ENCODE peak calls at places on chromosomes 16 and 17, in four cellular contexts. One of them, this sample, is unnamed.

GRCh38 chr16:47136101-47136820 is 7.5 kb downstream of the NETO2 start:
- DNase-seq in CD8-positive, alpha-beta T cell: no peak
- DNase-seq in GM12865: peak
- DNase-seq in glutamatergic neuron: no peak
- DNase-seq in this sample: peak

GRCh38 chr17:46800573-46800972 is 17.9 kb downstream of the WNT3 start:
- DNase-seq in CD8-positive, alpha-beta T cell: no peak
- DNase-seq in GM12865: no peak
- DNase-seq in glutamatergic neuron: no peak
- DNase-seq in this sample: no peak

GRCh38 chr16:69123894-69124293 is 8.5 kb downstream of the CHTF8 start:
- DNase-seq in CD8-positive, alpha-beta T cell: peak
- DNase-seq in GM12865: peak
- DNase-seq in glutamatergic neuron: peak
- DNase-seq in this sample: peak

GRCh38 chr16:84369938-84370627 is 1.7 kb downstream of the ATP2C2 start:
- DNase-seq in CD8-positive, alpha-beta T cell: no peak
- DNase-seq in GM12865: no peak
- DNase-seq in glutamatergic neuron: no peak
- DNase-seq in this sample: peak

GRCh38 chr17:68457168-68457538 is at the start of gene WIPI1:
- DNase-seq in CD8-positive, alpha-beta T cell: no peak
- DNase-seq in GM12865: no peak
- DNase-seq in glutamatergic neuron: no peak
- DNase-seq in this sample: no peak

GRCh38 chr16:30896203-30896889 is at the start of gene CTF1:
- DNase-seq in CD8-positive, alpha-beta T cell: no peak
- DNase-seq in GM12865: no peak
- DNase-seq in glutamatergic neuron: peak
- DNase-seq in this sample: peak

GRCh38 chr16:89026121-89026612 is 49.2 kb upstream of the CBFA2T3 start:
- DNase-seq in CD8-positive, alpha-beta T cell: peak
- DNase-seq in GM12865: peak
- DNase-seq in glutamatergic neuron: no peak
- DNase-seq in this sample: peak

GRCh38 chr16:16021988-16022682 is 72.7 kb downstream of the ABCC1 start:
- DNase-seq in CD8-positive, alpha-beta T cell: no peak
- DNase-seq in GM12865: no peak
- DNase-seq in glutamatergic neuron: peak
- DNase-seq in this sample: peak

GRCh38 chr17:20890338-20890737 is 152.5 kb downstream of the USP22 start:
- DNase-seq in CD8-positive, alpha-beta T cell: no peak
- DNase-seq in GM12865: no peak
- DNase-seq in glutamatergic neuron: no peak
- DNase-seq in this sample: no peak

GRCh38 chr17:35086931-35087573 is 23.5 kb upstream of the RFFL start:
- DNase-seq in CD8-positive, alpha-beta T cell: no peak
- DNase-seq in GM12865: peak
- DNase-seq in glutamatergic neuron: no peak
- DNase-seq in this sample: peak

GRCh38 chr16:56667581-56668571 is at the start of gene MT1G:
- DNase-seq in CD8-positive, alpha-beta T cell: no peak
- DNase-seq in GM12865: no peak
- DNase-seq in glutamatergic neuron: no peak
- DNase-seq in this sample: no peak

GRCh38 chr16:8712589-8713361 is 38.4 kb downstream of the ABAT start:
- DNase-seq in CD8-positive, alpha-beta T cell: no peak
- DNase-seq in GM12865: no peak
- DNase-seq in glutamatergic neuron: peak
- DNase-seq in this sample: no peak

GRCh38 chr16:82834156-82834758 is 207.5 kb downstream of the CDH13 start:
- DNase-seq in CD8-positive, alpha-beta T cell: no peak
- DNase-seq in GM12865: no peak
- DNase-seq in glutamatergic neuron: peak
- DNase-seq in this sample: no peak

GRCh38 chr16:23512168-23512695 is 1.9 kb upstream of the GGA2 start:
- DNase-seq in CD8-positive, alpha-beta T cell: no peak
- DNase-seq in GM12865: no peak
- DNase-seq in glutamatergic neuron: no peak
- DNase-seq in this sample: no peak

GRCh38 chr17:12605222-12605621 is 60.5 kb upstream of the MYOCD start:
- DNase-seq in CD8-positive, alpha-beta T cell: no peak
- DNase-seq in GM12865: no peak
- DNase-seq in glutamatergic neuron: no peak
- DNase-seq in this sample: no peak

GRCh38 chr16:27224271-27224737 is 21.0 kb downstream of the KDM8 start:
- DNase-seq in CD8-positive, alpha-beta T cell: no peak
- DNase-seq in GM12865: no peak
- DNase-seq in glutamatergic neuron: no peak
- DNase-seq in this sample: no peak

GRCh38 chr17:67588326-67588725 is 129.4 kb upstream of the NOL11 start:
- DNase-seq in CD8-positive, alpha-beta T cell: no peak
- DNase-seq in GM12865: no peak
- DNase-seq in glutamatergic neuron: no peak
- DNase-seq in this sample: no peak

GRCh38 chr16:83344014-83344413 is 463.8 kb upstream of the HSBP1 start:
- DNase-seq in CD8-positive, alpha-beta T cell: no peak
- DNase-seq in GM12865: no peak
- DNase-seq in glutamatergic neuron: no peak
- DNase-seq in this sample: peak

GRCh38 chr16:8376858-8377257 is 213.5 kb downstream of the TMEM114 start:
- DNase-seq in CD8-positive, alpha-beta T cell: no peak
- DNase-seq in GM12865: no peak
- DNase-seq in glutamatergic neuron: no peak
- DNase-seq in this sample: no peak

DNA sequence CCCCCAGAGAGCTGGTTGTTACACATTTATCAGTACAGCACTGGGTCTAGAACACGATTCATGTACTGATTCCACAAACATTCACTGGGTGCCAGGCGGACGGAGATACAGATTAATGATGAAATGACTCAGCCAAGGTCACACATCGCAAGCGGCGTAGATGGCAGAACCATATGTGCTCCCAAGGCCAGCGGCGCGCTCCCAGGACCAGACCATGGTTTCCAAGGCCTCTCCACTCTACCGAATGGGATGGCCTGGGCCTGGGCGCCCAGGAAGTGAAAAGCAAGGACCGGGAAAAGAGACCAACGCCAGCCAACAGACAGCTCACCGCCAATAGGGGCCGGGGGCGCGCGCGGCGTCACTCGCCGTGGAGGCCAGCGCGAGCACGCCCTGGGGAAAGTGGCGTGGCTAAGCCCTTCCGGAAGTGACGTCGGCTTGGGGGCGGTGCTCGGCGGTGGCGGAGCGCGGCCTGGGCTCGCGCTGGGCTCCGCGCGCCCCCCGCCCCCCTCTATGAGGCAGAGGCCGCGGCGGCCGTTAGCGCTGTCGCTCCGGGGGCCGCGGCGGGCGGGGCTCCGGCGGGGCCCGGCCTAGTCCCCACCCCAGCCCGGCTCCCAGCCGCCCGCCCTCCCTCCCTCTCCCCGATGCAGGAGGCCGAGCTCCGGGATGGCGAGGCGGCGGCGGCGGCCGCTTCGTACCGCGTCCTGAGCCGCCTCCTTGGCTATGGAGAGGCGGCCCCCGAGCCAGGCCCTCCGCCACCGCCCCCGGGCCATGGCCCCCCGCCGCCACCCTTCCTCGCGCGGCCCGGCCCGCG is at the start of gene SOCS7:
- DNase-seq in CD8-positive, alpha-beta T cell: peak
- DNase-seq in GM12865: peak
- DNase-seq in glutamatergic neuron: peak
- DNase-seq in this sample: peak
- TF ChIP-seq CTCF in CD8-positive, alpha-beta T cell: no peak
- TF ChIP-seq CTCF in GM12865: no peak
- TF ChIP-seq CTCF in glutamatergic neuron: no peak
- TF ChIP-seq CTCF in this sample: no peak

GRCh38 chr16:3007957-3008748 is 4.6 kb upstream of the CLDN9 start:
- DNase-seq in CD8-positive, alpha-beta T cell: peak
- DNase-seq in GM12865: no peak
- DNase-seq in glutamatergic neuron: no peak
- DNase-seq in this sample: no peak
- TF ChIP-seq CTCF in CD8-positive, alpha-beta T cell: no peak
- TF ChIP-seq CTCF in GM12865: no peak
- TF ChIP-seq CTCF in glutamatergic neuron: no peak
- TF ChIP-seq CTCF in this sample: no peak

GRCh38 chr17:81374890-81375289 is 20.4 kb upstream of the BAHCC1 start:
- DNase-seq in CD8-positive, alpha-beta T cell: no peak
- DNase-seq in GM12865: no peak
- DNase-seq in glutamatergic neuron: no peak
- DNase-seq in this sample: no peak

GRCh38 chr17:81373536-81374160 is 21.6 kb upstream of the BAHCC1 start:
- DNase-seq in CD8-positive, alpha-beta T cell: no peak
- DNase-seq in GM12865: no peak
- DNase-seq in glutamatergic neuron: no peak
- DNase-seq in this sample: no peak

GRCh38 chr17:81370304-81370703 is 25.0 kb upstream of the BAHCC1 start:
- DNase-seq in CD8-positive, alpha-beta T cell: no peak
- DNase-seq in GM12865: no peak
- DNase-seq in glutamatergic neuron: no peak
- DNase-seq in this sample: no peak

GRCh38 chr17:81368623-81369022 is 26.6 kb upstream of the BAHCC1 start:
- DNase-seq in CD8-positive, alpha-beta T cell: no peak
- DNase-seq in GM12865: no peak
- DNase-seq in glutamatergic neuron: no peak
- DNase-seq in this sample: no peak

DNA sequence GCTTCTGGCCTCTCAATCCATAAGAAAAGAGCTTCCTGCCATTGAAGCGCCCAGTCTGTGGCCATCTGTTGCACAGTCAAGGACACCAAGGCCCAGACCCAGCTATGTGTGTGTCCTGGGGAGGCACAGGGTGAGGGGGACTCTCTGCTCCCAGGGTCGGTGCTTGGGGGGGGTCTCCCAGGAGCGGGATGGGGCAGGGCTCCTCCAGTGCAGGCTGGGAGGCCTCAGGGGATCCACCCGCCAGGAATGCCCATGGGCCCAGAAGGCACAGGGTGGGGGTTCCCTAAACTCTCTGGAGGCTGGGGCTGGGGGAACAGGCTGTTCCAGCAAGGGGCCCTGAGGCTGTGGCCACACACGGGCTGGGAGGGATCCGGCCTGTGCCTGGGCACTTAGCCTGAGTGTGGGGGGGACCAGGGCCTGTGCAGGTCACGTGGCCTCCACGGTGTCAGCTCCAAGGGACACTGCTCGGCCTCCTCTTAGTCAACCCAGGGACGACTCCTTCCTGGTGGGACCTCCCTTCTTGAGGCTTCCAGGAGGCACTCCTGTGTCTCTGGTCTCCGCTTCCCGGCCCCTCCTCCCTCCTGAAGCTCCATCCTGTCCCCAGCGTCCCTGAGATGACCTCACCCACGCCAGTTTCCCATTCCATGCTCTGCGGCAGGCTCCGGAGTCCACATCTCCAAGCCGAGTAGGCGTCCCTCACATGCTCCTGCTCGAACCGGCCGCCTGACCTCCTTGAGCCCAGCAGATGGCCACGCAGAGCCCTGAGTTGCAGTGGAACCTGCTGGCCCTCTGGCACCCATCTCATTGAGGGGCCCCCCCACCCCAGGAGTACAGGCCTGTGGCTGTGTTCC is 23.1 kb upstream of the BAHCC1 start:
- DNase-seq in CD8-positive, alpha-beta T cell: no peak
- DNase-seq in GM12865: no peak
- DNase-seq in glutamatergic neuron: peak
- DNase-seq in this sample: no peak
- TF ChIP-seq CTCF in CD8-positive, alpha-beta T cell: no peak
- TF ChIP-seq CTCF in GM12865: no peak
- TF ChIP-seq CTCF in glutamatergic neuron: no peak
- TF ChIP-seq CTCF in this sample: peak

DNA sequence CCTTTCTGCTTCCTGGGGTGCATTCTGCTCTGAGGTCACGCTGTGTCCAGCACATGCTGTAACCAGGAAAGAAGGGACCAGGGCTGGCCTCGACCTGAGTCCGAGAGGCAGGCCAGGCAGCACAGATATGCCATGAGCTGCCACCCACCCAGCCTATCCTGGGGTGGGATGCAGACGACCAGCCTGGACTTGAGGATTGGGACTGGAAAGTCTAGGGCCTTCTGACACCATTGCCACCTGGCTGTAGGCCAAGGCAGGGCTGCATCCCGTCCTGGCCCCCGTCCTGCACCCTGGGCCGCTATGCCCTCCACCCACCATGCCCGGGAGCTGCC is 14.3 kb downstream of the ENGASE start:
- DNase-seq in CD8-positive, alpha-beta T cell: no peak
- DNase-seq in GM12865: no peak
- DNase-seq in glutamatergic neuron: no peak
- DNase-seq in this sample: no peak
- TF ChIP-seq CTCF in CD8-positive, alpha-beta T cell: no peak
- TF ChIP-seq CTCF in GM12865: no peak
- TF ChIP-seq CTCF in glutamatergic neuron: no peak
- TF ChIP-seq CTCF in this sample: no peak

DNA sequence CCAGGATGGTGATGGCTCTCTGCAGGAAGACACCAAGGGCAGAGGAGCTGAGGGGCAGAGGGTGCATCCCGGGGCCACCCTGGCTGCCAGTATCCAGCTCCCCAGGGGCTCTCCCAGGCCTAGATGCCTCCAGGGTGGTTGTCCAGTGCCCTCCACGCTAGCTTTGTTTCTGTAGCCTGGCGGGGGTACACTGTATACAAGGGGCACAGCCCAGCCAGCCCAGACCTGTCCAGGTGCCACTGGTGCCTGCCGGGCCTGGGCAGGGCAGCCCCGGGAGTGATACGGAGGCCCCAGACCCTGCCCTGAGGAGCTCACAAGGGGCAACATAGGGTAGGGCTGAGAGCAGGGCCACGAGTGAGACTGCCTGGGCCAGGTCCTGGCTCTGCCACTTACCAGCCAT is 14.6 kb upstream of the TRPV3 start:
- DNase-seq in CD8-positive, alpha-beta T cell: no peak
- DNase-seq in GM12865: no peak
- DNase-seq in glutamatergic neuron: no peak
- DNase-seq in this sample: no peak
- TF ChIP-seq CTCF in CD8-positive, alpha-beta T cell: no peak
- TF ChIP-seq CTCF in GM12865: no peak
- TF ChIP-seq CTCF in glutamatergic neuron: no peak
- TF ChIP-seq CTCF in this sample: no peak

GRCh38 chr17:51372345-51373004 is 112.1 kb downstream of the UTP18 start:
- DNase-seq in CD8-positive, alpha-beta T cell: no peak
- DNase-seq in GM12865: peak
- DNase-seq in glutamatergic neuron: no peak
- DNase-seq in this sample: peak

GRCh38 chr17:51373489-51374194 is 113.3 kb downstream of the UTP18 start:
- DNase-seq in CD8-positive, alpha-beta T cell: no peak
- DNase-seq in GM12865: no peak
- DNase-seq in glutamatergic neuron: no peak
- DNase-seq in this sample: no peak

GRCh38 chr17:51366866-51367265 is 106.5 kb downstream of the UTP18 start:
- DNase-seq in CD8-positive, alpha-beta T cell: no peak
- DNase-seq in GM12865: no peak
- DNase-seq in glutamatergic neuron: no peak
- DNase-seq in this sample: no peak

GRCh38 chr17:51374220-51374619 is 113.9 kb downstream of the UTP18 start:
- DNase-seq in CD8-positive, alpha-beta T cell: no peak
- DNase-seq in GM12865: no peak
- DNase-seq in glutamatergic neuron: no peak
- DNase-seq in this sample: no peak

DNA sequence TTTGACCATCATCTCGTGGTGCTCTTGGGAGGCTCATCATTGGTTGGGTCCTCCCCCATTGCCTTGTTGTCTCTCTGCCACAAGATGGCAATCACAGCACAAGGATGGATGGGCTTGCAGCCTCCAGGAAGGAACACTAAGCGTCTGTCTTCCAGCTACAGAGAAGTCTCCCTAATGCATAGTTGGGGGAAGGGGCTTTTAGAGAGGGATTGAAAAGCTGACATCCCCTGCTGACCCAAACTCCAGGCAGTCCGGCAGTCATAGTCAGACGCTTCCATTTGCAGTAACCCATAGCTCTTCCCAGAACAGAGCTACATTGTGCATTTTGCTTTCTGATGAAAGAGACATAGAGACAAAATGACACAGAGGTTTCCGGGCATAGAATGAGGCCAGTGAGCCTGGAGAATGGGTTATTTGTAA is 111.4 kb downstream of the UTP18 start:
- DNase-seq in CD8-positive, alpha-beta T cell: peak
- DNase-seq in GM12865: peak
- DNase-seq in glutamatergic neuron: peak
- DNase-seq in this sample: peak
- TF ChIP-seq CTCF in CD8-positive, alpha-beta T cell: peak
- TF ChIP-seq CTCF in GM12865: peak
- TF ChIP-seq CTCF in glutamatergic neuron: peak
- TF ChIP-seq CTCF in this sample: peak